ENCODE peak calls at places on chromosomes 5 and 9, in ten cellular contexts. B, M, P, Q, Y, J, D, G, V and A are unnamed samples.

GRCh38 chr5:55101556-55102276 is 730 bp upstream of the GZMA start:
- DNase-seq in B (no peak), M (no peak), V (no peak), Y (no peak), P (no peak), G (no peak), D (no peak), Q (no peak), J (no peak), A (no peak)

GRCh38 chr5:8478308-8478707 is 609.4 kb downstream of the MTRR start:
- DNase-seq in G (no peak), Y (no peak), M (no peak), Q (no peak), V (no peak), P (no peak), J (no peak), B (no peak), D (no peak), A (no peak)

GRCh38 chr9:123948290-123948689 is 18.4 kb upstream of the DENND1A start:
- DNase-seq in B (no peak), P (no peak), J (no peak), M (no peak), V (no peak), G (no peak), D (no peak), Q (no peak), Y (no peak), A (no peak)

GRCh38 chr9:126164796-126165525 is 161.7 kb upstream of the MVB12B start:
- DNase-seq in G (no peak), Y (peak), B (no peak), P (no peak), V (no peak), D (no peak), J (no peak), Q (no peak), M (no peak), A (no peak)

GRCh38 chr5:6659941-6660684 is 26.9 kb downstream of the SRD5A1 start:
- DNase-seq in V (no peak), B (no peak), Y (no peak), J (no peak), Q (no peak), G (no peak), P (no peak), D (no peak), M (no peak), A (peak)

GRCh38 chr5:82719368-82719767 is 357.8 kb downstream of the TMEM167A start:
- DNase-seq in B (no peak), D (no peak), G (no peak), J (no peak), P (no peak), Y (no peak), V (no peak), Q (no peak), M (no peak), A (no peak)

GRCh38 chr9:112074250-112075008 is 100.7 kb downstream of the SUSD1 start:
- DNase-seq in Q (peak), Y (no peak), G (peak), B (peak), V (peak), J (peak), M (peak), P (peak), D (peak), A (peak)

GRCh38 chr9:115262477-115262876 is 144.5 kb upstream of the TNC start:
- DNase-seq in V (no peak), P (no peak), M (no peak), Y (peak), J (no peak), G (peak), Q (peak), B (peak), D (peak), A (peak)

GRCh38 chr5:142777108-142777507 is 6.9 kb downstream of the ARHGAP26 start:
- DNase-seq in G (no peak), P (no peak), Y (no peak), J (no peak), B (no peak), D (no peak), Q (no peak), M (no peak), V (no peak), A (no peak)

GRCh38 chr5:30866142-30866541 is 327.3 kb upstream of the CDH6 start:
- DNase-seq in B (no peak), G (no peak), Y (no peak), Q (no peak), P (no peak), D (no peak), M (no peak), V (no peak), J (no peak), A (no peak)

GRCh38 chr9:113957778-113958430 is 81.8 kb downstream of the ZNF618 start:
- DNase-seq in M (no peak), G (peak), J (no peak), P (no peak), V (no peak), D (no peak), B (peak), Q (peak), Y (peak), A (no peak)